ENCODE peak calls at places on chromosomes 3 and 15, in seven cellular contexts. W, U, Z, E, T, L and D are unnamed samples.

GRCh38 chr15:88649286-88649733 is 10.5 kb downstream of the ISG20 start:
- DNase-seq in U (peak), E (peak), Z (peak), W (peak), L (peak), T (peak), D (peak)

GRCh38 chr3:106332884-106333283 is 464.1 kb upstream of the CBLB start:
- DNase-seq in Z (peak), U (peak), W (peak), T (peak), L (no peak), E (no peak), D (no peak)

GRCh38 chr3:127974226-127974625 is 59.2 kb downstream of the KBTBD12 start:
- DNase-seq in L (no peak), Z (no peak), E (no peak), U (no peak), T (no peak), W (no peak), D (no peak)

GRCh38 chr15:44157679-44158078 is 37.4 kb downstream of the FRMD5 start:
- DNase-seq in U (peak), W (peak), E (peak), Z (peak), T (peak), L (peak), D (peak)

GRCh38 chr3:112086018-112086854 is at the start of gene C3orf52:
- DNase-seq in E (peak), Z (peak), T (peak), W (peak), L (peak), U (peak), D (peak)

GRCh38 chr15:71702496-71702895 is 107.9 kb upstream of the NR2E3 start:
- DNase-seq in Z (no peak), L (no peak), W (no peak), T (no peak), U (no peak), E (no peak), D (no peak)

GRCh38 chr3:4322635-4323034 is 19.5 kb downstream of the SETMAR start:
- DNase-seq in U (peak), E (peak), Z (peak), W (peak), T (peak), L (peak), D (peak)

GRCh38 chr3:24237971-24238767 is 256.5 kb downstream of the THRB start:
- DNase-seq in L (peak), E (peak), T (peak), W (peak), Z (peak), U (peak), D (peak)

GRCh38 chr3:136305879-136306278 is 55.7 kb downstream of the PCCB start:
- DNase-seq in E (peak), T (peak), W (peak), U (peak), Z (peak), L (peak), D (peak)

GRCh38 chr15:77834276-77834990 is 201.7 kb upstream of the LINGO1 start:
- DNase-seq in T (no peak), W (no peak), Z (no peak), U (no peak), E (no peak), L (no peak), D (no peak)

GRCh38 chr3:40847571-40847992 is 322.8 kb downstream of the ZNF621 start:
- DNase-seq in T (no peak), L (no peak), W (peak), U (no peak), E (no peak), Z (peak), D (peak)

GRCh38 chr3:155748611-155749365 is 3.9 kb upstream of the PLCH1 start:
- DNase-seq in W (no peak), T (no peak), E (no peak), U (no peak), L (no peak), Z (no peak), D (peak)

GRCh38 chr3:161035711-161036110 is 69.4 kb downstream of the B3GALNT1 start:
- DNase-seq in L (no peak), E (no peak), W (peak), Z (peak), U (peak), T (no peak), D (peak)

GRCh38 chr3:147680820-147681488 is 271.8 kb downstream of the ZIC1 start:
- DNase-seq in Z (peak), U (no peak), L (no peak), T (peak), W (peak), E (no peak), D (no peak)

DNA sequence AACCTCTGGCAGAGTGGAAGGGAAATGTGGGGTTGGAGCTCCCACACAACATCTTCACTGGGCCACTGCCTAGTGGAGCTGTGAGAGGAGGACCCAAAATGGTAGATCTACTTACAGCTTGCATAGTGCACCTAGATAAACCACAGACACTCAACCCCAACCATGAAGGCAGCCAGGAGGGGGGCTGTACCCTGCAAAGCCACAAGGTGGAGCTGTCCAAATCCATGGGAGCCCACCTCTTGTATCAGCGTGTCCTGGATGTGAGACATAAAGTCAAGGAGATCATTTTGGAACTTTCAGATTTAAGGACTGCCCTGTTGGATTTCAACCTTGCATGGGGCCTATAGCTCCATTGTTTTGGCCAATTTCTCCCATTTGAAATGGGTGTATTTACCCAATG is 20.9 kb downstream of the TP63 start:
- DNase-seq in L (no peak), Z (no peak), T (peak), E (no peak), U (peak), W (no peak), D (peak)
- TF ChIP-seq CTCF in L (peak), Z (peak), T (peak), E (peak), U (peak), W (peak), D (peak)

GRCh38 chr3:141248064-141248463 is 16.4 kb downstream of the PXYLP1 start:
- DNase-seq in L (no peak), E (no peak), U (no peak), T (no peak), W (no peak), Z (no peak), D (no peak)
- TF ChIP-seq CTCF in L (no peak), E (no peak), U (no peak), T (no peak), W (no peak), Z (no peak), D (no peak)

GRCh38 chr15:48112242-48112641 is 8.5 kb upstream of the SLC24A5 start:
- DNase-seq in Z (peak), L (no peak), W (peak), E (peak), T (peak), U (peak), D (peak)
- TF ChIP-seq CTCF in Z (peak), L (peak), W (no peak), E (peak), T (peak), U (peak), D (peak)

GRCh38 chr15:49215768-49216739 is 46.0 kb downstream of the GALK2 start:
- DNase-seq in T (no peak), U (peak), W (peak), E (peak), L (no peak), Z (no peak), D (no peak)
- TF ChIP-seq CTCF in T (no peak), U (peak), W (no peak), E (no peak), L (no peak), Z (no peak), D (no peak)

DNA sequence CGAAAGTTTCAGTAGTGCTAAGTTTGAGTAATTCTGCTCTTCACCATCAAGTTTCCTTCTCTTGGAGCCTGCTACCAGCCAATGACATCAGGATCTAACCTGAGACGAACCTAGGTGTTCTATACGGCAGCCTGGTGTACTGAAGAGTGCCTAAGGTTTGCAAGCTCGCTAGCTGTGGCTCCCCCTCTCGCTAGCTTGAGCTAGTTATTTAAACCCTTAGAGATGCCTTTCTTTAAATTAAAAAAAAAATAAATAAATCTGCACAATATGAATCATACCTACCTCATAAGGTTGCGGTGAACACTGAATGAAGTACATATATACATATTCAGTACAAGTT is 1.4 kb upstream of the COL8A1 start:
- DNase-seq in E (no peak), U (peak), Z (no peak), T (no peak), W (no peak), L (peak), D (peak)
- TF ChIP-seq CTCF in E (peak), U (peak), Z (no peak), T (peak), W (no peak), L (peak), D (no peak)

DNA sequence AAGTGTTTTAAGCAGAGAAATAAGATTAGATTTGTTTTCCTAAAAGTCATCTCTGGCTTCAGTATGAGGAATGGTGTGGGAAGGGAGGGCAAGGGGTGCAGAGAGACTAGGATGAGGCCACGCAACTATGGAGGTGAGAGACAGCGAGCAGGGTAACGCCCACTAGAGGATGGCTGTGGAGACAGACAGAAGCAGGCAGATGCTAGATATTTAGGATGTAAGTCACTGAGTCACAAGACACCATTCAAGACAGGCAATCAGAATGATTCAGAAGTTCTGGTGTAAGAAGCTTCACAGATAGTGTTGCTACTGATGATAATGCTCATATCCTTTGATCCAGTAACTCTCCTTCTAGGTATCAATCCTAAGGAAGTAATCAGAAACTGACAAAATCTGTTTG is 19.1 kb downstream of the HSPBAP1 start:
- DNase-seq in T (peak), U (peak), W (peak), L (no peak), E (peak), Z (peak), D (peak)
- TF ChIP-seq CTCF in T (no peak), U (no peak), W (no peak), L (no peak), E (peak), Z (no peak), D (no peak)

DNA sequence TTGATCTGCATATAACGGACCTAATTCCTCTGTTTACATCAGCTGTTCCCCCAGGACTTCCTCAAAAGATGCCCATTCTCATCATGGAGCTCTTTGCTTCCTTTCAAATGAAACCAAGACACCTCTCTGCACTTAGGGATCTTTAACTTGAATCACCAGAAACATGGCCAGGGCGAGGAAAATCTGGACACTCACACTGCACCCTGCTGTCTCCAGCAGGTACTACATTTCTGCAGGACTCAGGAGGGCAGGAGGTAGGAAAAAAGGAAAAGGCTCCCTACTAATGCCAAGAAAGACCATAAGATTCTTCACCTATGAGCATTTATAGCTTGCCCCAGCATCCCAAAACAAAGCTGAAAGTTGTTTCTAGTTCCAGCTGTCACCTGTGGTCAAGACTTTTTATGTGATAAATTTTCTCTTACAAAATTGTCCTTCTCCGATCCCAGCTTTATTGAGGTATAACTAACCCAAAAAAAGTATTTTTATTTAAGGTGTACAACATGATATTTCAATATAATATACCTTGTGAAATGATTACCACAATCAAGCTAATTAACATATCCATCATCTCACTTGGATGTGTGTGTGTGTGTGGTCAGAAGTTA is 87.3 kb upstream of the C15orf61 start:
- DNase-seq in T (peak), W (peak), L (peak), Z (peak), U (peak), E (peak), D (peak)
- TF ChIP-seq CTCF in T (peak), W (peak), L (peak), Z (peak), U (peak), E (peak), D (peak)

GRCh38 chr15:80308002-80308401 is 56.0 kb upstream of the CTXND1 start:
- DNase-seq in E (no peak), L (no peak), T (no peak), U (no peak), W (no peak), Z (no peak), D (no peak)
- TF ChIP-seq CTCF in E (no peak), L (no peak), T (no peak), U (no peak), W (no peak), Z (no peak), D (no peak)

GRCh38 chr3:14494279-14494972 is 45.7 kb downstream of the GRIP2 start:
- DNase-seq in W (no peak), T (no peak), L (no peak), Z (no peak), E (no peak), U (no peak), D (no peak)

GRCh38 chr3:14491396-14492190 is 48.5 kb downstream of the GRIP2 start:
- DNase-seq in E (no peak), W (no peak), U (no peak), Z (no peak), T (no peak), L (no peak), D (no peak)

GRCh38 chr3:14490831-14491230 is 49.3 kb downstream of the GRIP2 start:
- DNase-seq in W (no peak), Z (no peak), E (no peak), U (peak), L (no peak), T (no peak), D (no peak)

GRCh38 chr3:14494973-14495300 is 45.2 kb downstream of the GRIP2 start:
- DNase-seq in E (no peak), U (no peak), T (no peak), W (no peak), Z (no peak), L (no peak), D (no peak)

DNA sequence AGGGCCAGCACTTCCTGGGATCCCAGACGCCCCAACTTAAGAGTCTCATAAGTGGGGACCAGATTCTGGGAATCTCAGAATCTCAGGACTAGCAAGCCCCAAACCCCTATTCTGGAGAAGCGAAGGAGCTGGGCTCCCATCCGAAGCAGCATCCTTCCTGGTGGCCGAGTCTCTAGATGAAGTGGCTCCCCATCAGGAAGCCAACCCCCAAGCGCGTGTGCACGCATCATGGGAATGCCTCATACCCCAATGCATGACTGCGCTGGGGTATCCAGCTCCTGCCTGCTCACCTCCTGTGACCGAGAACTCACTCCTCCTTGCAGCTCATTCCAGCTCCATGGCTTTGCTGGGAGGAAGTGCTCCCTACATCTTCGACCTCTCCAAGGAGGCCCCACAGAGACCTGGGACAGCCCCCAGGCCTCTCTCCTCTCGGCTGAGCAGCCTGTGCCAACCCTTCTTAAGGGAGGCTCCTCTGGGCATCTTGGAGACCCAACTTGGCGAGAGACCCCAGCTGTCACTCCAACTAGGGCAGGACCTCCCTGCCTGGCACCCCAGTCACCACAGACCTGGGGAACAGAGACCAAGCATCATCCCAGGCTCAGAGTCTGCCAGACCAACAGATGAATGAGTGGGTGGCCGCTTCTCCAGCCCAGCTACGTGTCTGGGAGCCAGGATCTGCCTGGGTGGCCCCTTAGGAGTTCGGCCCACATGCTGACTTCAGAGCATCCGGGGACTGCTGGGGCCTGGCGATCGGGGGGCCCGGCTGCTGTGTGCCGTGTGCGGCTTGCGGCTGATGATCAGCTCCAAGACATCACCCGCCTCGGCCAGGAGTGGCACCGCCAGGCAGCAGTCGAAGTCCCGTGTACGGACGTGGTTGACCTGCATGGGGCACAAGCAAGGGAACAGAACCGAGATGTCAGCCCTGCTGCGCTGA is 46.9 kb downstream of the GRIP2 start:
- DNase-seq in T (no peak), U (no peak), Z (no peak), L (no peak), W (no peak), E (no peak), D (no peak)
- TF ChIP-seq CTCF in T (no peak), U (no peak), Z (no peak), L (no peak), W (no peak), E (no peak), D (no peak)

GRCh38 chr3:193132247-193132646 is 108.8 kb upstream of the PLAAT1 start:
- DNase-seq in E (no peak), Z (no peak), U (peak), T (no peak), L (no peak), W (no peak), D (no peak)

GRCh38 chr3:193130576-193130975 is 110.4 kb upstream of the PLAAT1 start:
- DNase-seq in U (no peak), L (no peak), Z (no peak), W (no peak), T (no peak), E (no peak), D (no peak)

GRCh38 chr3:193132923-193133463 is 108.0 kb upstream of the PLAAT1 start:
- DNase-seq in E (no peak), W (peak), L (no peak), U (peak), T (no peak), Z (peak), D (no peak)

GRCh38 chr3:193124861-193125260 is 116.2 kb upstream of the PLAAT1 start:
- DNase-seq in U (no peak), Z (no peak), L (no peak), E (no peak), T (no peak), W (no peak), D (no peak)

GRCh38 chr3:193129607-193130006 is 111.4 kb upstream of the PLAAT1 start:
- DNase-seq in E (no peak), Z (no peak), W (no peak), L (no peak), U (no peak), T (no peak), D (no peak)
- TF ChIP-seq CTCF in E (no peak), Z (no peak), W (no peak), L (no peak), U (no peak), T (no peak), D (peak)